ENCODE peak calls at places on chromosomes 5 and 9, in eight cellular contexts. V is bronchial epithelial cell, M is spleen, R is astrocyte of the spinal cord, F is dorsolateral prefrontal cortex, D is cardiac fibroblast, Y is AG04450, O is adrenal gland. I is an unnamed sample.

GRCh38 chr9:34380034-34380510 is 3.4 kb upstream of the MYORG start:
- DNase-seq in V (no peak), Y (no peak), F (no peak), R (no peak), D (no peak), M (peak; percentile 86), O (no peak), I (no peak)

GRCh38 chr5:73826761-73827450 is 200.9 kb downstream of the ARHGEF28 start:
- DNase-seq in O (peak; percentile 58), D (peak; percentile 86), R (peak; percentile 85), F (no peak), M (no peak), Y (peak; percentile 60), V (peak; percentile 95), I (peak; percentile 58)

GRCh38 chr9:131755541-131756198 is 15.8 kb upstream of the RAPGEF1 start:
- DNase-seq in M (peak; percentile 94), R (peak; percentile 74), D (peak; percentile 82), Y (no peak), V (peak; percentile 70), F (peak; percentile 84), O (peak; percentile 90), I (peak; percentile 70)

GRCh38 chr9:112002131-112002846 is 105.7 kb downstream of the UGCG start:
- DNase-seq in D (no peak), Y (no peak), R (no peak), O (no peak), F (no peak), M (no peak), V (no peak), I (no peak)

GRCh38 chr5:169650701-169651331 is 13.7 kb downstream of the DOCK2 start:
- DNase-seq in R (peak; percentile 50), V (peak; percentile 64), F (no peak), M (no peak), Y (peak; percentile 26), D (peak; percentile 82), O (no peak), I (peak; percentile 72)

GRCh38 chr5:116614603-116614920 is 39.9 kb upstream of the SEMA6A start:
- DNase-seq in V (peak; percentile 75), R (no peak), M (no peak), O (no peak), F (no peak), Y (no peak), D (no peak), I (no peak)

GRCh38 chr5:16726538-16726946 is 109.7 kb upstream of the RETREG1 start:
- DNase-seq in Y (no peak), V (no peak), R (peak; percentile 25), O (no peak), F (no peak), D (peak; percentile 61), M (no peak), I (no peak)

GRCh38 chr5:53430618-53431252 is 49.7 kb upstream of the FST start:
- DNase-seq in F (no peak), Y (no peak), R (peak; percentile 71), O (peak; percentile 30), M (no peak), V (peak; percentile 73), D (peak; percentile 88), I (peak; percentile 85)

GRCh38 chr9:15377625-15378252 is 44.9 kb upstream of the SNAPC3 start:
- DNase-seq in Y (no peak), D (no peak), M (no peak), O (no peak), F (no peak), R (no peak), V (peak; percentile 4), I (peak; percentile 13)

GRCh38 chr5:108728566-108729305 is 19.0 kb upstream of the FER start:
- DNase-seq in O (peak; percentile 30), V (peak; percentile 8), Y (no peak), M (no peak), F (no peak), R (no peak), D (peak; percentile 33), I (no peak)

GRCh38 chr9:26949604-26950003 is 2.6 kb upstream of the PLAA start:
- DNase-seq in M (no peak), V (peak; percentile 45), Y (no peak), O (no peak), F (no peak), D (peak; percentile 31), R (no peak), I (peak; percentile 64)

GRCh38 chr9:75265525-75265972 is 177.2 kb downstream of the OSTF1 start:
- DNase-seq in R (peak; percentile 48), F (peak; percentile 53), Y (no peak), V (peak; percentile 35), M (no peak), O (peak; percentile 59), D (peak; percentile 67), I (peak; percentile 48)

GRCh38 chr9:135902655-135903357 is 4.5 kb downstream of the CAMSAP1 start:
- DNase-seq in F (peak; percentile 18), V (peak; percentile 62), M (peak; percentile 54), O (peak; percentile 61), Y (no peak), D (no peak), R (no peak), I (no peak)

GRCh38 chr9:134325096-134325812 is 1.0 kb upstream of the RXRA start:
- DNase-seq in M (peak; percentile 89), F (no peak), Y (no peak), D (peak; percentile 50), O (peak; percentile 61), R (peak; percentile 65), V (peak; percentile 44), I (peak; percentile 38)

GRCh38 chr9:130446111-130446861 is 1.5 kb downstream of the ASS1 start:
- DNase-seq in M (no peak), R (peak; percentile 90), D (peak; percentile 78), Y (peak; percentile 82), O (peak; percentile 95), F (no peak), V (peak; percentile 74), I (peak; percentile 98)

GRCh38 chr9:121976751-121977150 is 116.4 kb downstream of the TTLL11 start:
- DNase-seq in R (peak; percentile 65), F (no peak), O (no peak), Y (no peak), V (peak; percentile 85), D (peak; percentile 73), M (no peak), I (peak; percentile 95)

GRCh38 chr9:136890661-136891060 is 4.3 kb downstream of the TRAF2 start:
- DNase-seq in F (no peak), R (no peak), Y (no peak), V (no peak), M (no peak), D (no peak), O (no peak), I (no peak)

GRCh38 chr5:145324767-145325479 is 510.2 kb downstream of the PRELID2 start:
- DNase-seq in M (no peak), R (peak; percentile 10), D (peak; percentile 16), F (no peak), Y (no peak), V (no peak), O (no peak), I (no peak)

GRCh38 chr5:112604741-112605390 is 132.8 kb upstream of the APC start:
- DNase-seq in F (no peak), M (no peak), O (no peak), Y (no peak), V (peak; percentile 9), D (no peak), R (no peak), I (peak; percentile 11)
- TF ChIP-seq CTCF in F (peak; percentile 34), M (peak; percentile 6), O (no peak), Y (peak; percentile 8), V (no peak), D (no peak), R (no peak), I (peak; percentile 20)

DNA sequence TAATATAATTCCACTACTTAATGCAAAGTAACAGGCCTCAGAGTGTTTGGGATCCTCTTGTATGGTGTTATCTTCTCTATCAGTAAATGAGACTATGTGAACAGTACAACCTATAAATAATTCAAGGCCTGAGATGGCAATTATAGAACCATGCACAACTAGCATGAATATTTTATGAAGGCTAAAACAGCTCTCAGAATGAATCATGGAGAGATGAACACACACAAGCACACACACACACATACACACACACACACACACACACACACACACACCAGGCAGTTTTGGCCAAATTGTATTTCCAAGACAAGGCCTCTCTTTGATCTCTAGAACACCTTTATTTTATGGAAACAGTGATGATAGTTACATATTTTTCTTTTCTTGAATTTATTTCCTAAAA is 224.9 kb downstream of the EBF1 start:
- DNase-seq in R (no peak), F (no peak), D (peak; percentile 40), O (no peak), V (no peak), Y (no peak), M (no peak), I (no peak)
- H3K4me3 ChIP-seq in R (no peak overlapping the region), F (no peak overlapping the region), D (no peak overlapping the region), O (no peak overlapping the region), V (no peak overlapping the region), Y (no peak overlapping the region), M (no peak overlapping the region), I (no peak overlapping the region)

GRCh38 chr9:12775963-12776774 is 1.3 kb downstream of the LURAP1L start:
- DNase-seq in O (peak; percentile 90), V (peak; percentile 80), M (peak; percentile 85), D (peak; percentile 93), Y (peak; percentile 76), F (peak; percentile 85), R (peak; percentile 88), I (peak; percentile 92)

GRCh38 chr9:12774861-12775367 is at the start of gene LURAP1L:
- DNase-seq in Y (peak; percentile 50), V (peak; percentile 78), D (peak; percentile 82), O (peak; percentile 61), R (peak; percentile 78), M (no peak), F (peak; percentile 50), I (peak; percentile 86)

GRCh38 chr9:12773562-12773961 is 1.3 kb upstream of the LURAP1L start:
- DNase-seq in F (no peak), M (no peak), V (no peak), R (no peak), D (no peak), O (no peak), Y (no peak), I (no peak)

GRCh38 chr9:12776775-12777055 is 1.9 kb downstream of the LURAP1L start:
- DNase-seq in M (no peak), D (peak; percentile 81), R (no peak), F (no peak), Y (no peak), V (no peak), O (no peak), I (peak; percentile 71)

DNA sequence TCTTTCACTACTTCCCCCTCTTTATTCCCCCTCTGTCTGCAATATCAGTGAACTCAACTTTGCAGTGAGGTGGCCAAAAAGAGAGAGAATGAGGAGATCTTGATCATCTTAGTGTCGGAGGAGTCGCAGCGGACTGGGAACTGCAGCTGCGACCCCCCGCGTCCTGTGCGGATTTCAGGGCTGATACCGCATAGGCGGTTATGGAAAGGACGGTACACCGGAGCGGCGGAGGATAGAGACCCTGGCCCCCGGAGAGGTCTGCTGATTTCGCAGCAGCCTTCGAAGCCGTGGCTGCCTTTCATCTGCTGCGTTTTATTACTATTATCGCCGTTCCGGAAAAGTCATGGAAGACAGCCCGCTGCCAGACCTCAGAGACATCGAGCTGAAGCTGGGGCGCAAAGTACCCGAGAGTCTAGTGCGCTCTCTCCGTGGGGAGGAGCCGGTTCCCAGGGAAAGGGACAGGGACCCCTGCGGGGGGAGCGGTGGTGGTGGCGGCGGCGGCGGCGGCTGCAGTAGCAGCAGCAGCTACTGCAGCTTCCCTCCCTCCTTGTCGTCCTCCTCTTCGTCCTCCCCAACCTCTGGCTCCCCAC is 648 bp downstream of the LURAP1L start:
- DNase-seq in O (peak; percentile 36), F (peak; percentile 45), D (no peak), V (no peak), Y (no peak), R (peak; percentile 20), M (no peak), I (no peak)
- TF ChIP-seq CTCF in O (no peak), F (no peak), D (no peak), V (no peak), Y (no peak), R (no peak), M (no peak), I (no peak)

GRCh38 chr5:177428574-177429217 is 2.2 kb downstream of the GRK6 start:
- DNase-seq in Y (no peak), O (no peak), F (no peak), R (no peak), D (no peak), M (peak; percentile 82), V (no peak), I (no peak)
- H3K4me3 ChIP-seq in Y (no peak overlapping the region), O (no peak overlapping the region), F (no peak overlapping the region), R (no peak overlapping the region), D (no peak overlapping the region), M (peak overlapping the region; percentile 78), V (no peak overlapping the region), I (no peak overlapping the region)

I was measured in fibroblast of mammary gland.